ENCODE peak calls at places on chromosomes 6 and 20, in eight cellular contexts. One of them, this sample, is unnamed.

GRCh38 chr6:128511518-128511917 is 8.9 kb downstream of the PTPRK start:
- DNase-seq in fibroblast of lung: peak
- DNase-seq in upper lobe of left lung: no peak
- DNase-seq in endodermal cell: no peak
- DNase-seq in astrocyte: peak
- DNase-seq in uterus: no peak
- DNase-seq in heart right ventricle: no peak
- DNase-seq in body of pancreas: no peak
- DNase-seq in this sample: no peak

GRCh38 chr20:1494436-1494835 is 3.2 kb upstream of the SIRPB2 start:
- DNase-seq in astrocyte: no peak
- DNase-seq in fibroblast of lung: no peak
- DNase-seq in heart right ventricle: no peak
- DNase-seq in uterus: no peak
- DNase-seq in upper lobe of left lung: no peak
- DNase-seq in body of pancreas: no peak
- DNase-seq in endodermal cell: no peak
- DNase-seq in this sample: no peak

GRCh38 chr6:14339172-14339571 is 221.6 kb downstream of the CD83 start:
- DNase-seq in fibroblast of lung: no peak
- DNase-seq in endodermal cell: no peak
- DNase-seq in astrocyte: no peak
- DNase-seq in heart right ventricle: no peak
- DNase-seq in body of pancreas: no peak
- DNase-seq in upper lobe of left lung: no peak
- DNase-seq in uterus: no peak
- DNase-seq in this sample: no peak

GRCh38 chr6:55293116-55293515 is 34.2 kb upstream of the GFRAL start:
- DNase-seq in heart right ventricle: no peak
- DNase-seq in uterus: no peak
- DNase-seq in body of pancreas: no peak
- DNase-seq in fibroblast of lung: no peak
- DNase-seq in endodermal cell: no peak
- DNase-seq in astrocyte: no peak
- DNase-seq in upper lobe of left lung: no peak
- DNase-seq in this sample: no peak

GRCh38 chr6:72819609-72820008 is 197.7 kb downstream of the KCNQ5 start:
- DNase-seq in endodermal cell: no peak
- DNase-seq in upper lobe of left lung: no peak
- DNase-seq in body of pancreas: no peak
- DNase-seq in uterus: no peak
- DNase-seq in astrocyte: no peak
- DNase-seq in heart right ventricle: no peak
- DNase-seq in fibroblast of lung: no peak
- DNase-seq in this sample: no peak

GRCh38 chr20:50333131-50333530 is 142.5 kb downstream of the CEBPB start:
- DNase-seq in body of pancreas: no peak
- DNase-seq in uterus: no peak
- DNase-seq in upper lobe of left lung: no peak
- DNase-seq in fibroblast of lung: no peak
- DNase-seq in heart right ventricle: no peak
- DNase-seq in astrocyte: no peak
- DNase-seq in endodermal cell: no peak
- DNase-seq in this sample: no peak

GRCh38 chr6:55917756-55918415 is 42.5 kb upstream of the BMP5 start:
- DNase-seq in astrocyte: no peak
- DNase-seq in body of pancreas: no peak
- DNase-seq in heart right ventricle: no peak
- DNase-seq in upper lobe of left lung: no peak
- DNase-seq in endodermal cell: no peak
- DNase-seq in uterus: no peak
- DNase-seq in fibroblast of lung: no peak
- DNase-seq in this sample: no peak

GRCh38 chr20:25014816-25015215 is 22.3 kb upstream of the APMAP start:
- DNase-seq in astrocyte: no peak
- DNase-seq in body of pancreas: peak
- DNase-seq in upper lobe of left lung: no peak
- DNase-seq in endodermal cell: peak
- DNase-seq in fibroblast of lung: no peak
- DNase-seq in heart right ventricle: no peak
- DNase-seq in uterus: peak
- DNase-seq in this sample: no peak

GRCh38 chr6:153563001-153563400 is 431.9 kb upstream of the RGS17 start:
- DNase-seq in upper lobe of left lung: no peak
- DNase-seq in endodermal cell: no peak
- DNase-seq in astrocyte: no peak
- DNase-seq in body of pancreas: no peak
- DNase-seq in heart right ventricle: no peak
- DNase-seq in uterus: no peak
- DNase-seq in fibroblast of lung: no peak
- DNase-seq in this sample: no peak

GRCh38 chr6:37155394-37156312 is 14.3 kb upstream of the PIM1 start:
- DNase-seq in body of pancreas: peak
- DNase-seq in upper lobe of left lung: no peak
- DNase-seq in fibroblast of lung: peak
- DNase-seq in endodermal cell: no peak
- DNase-seq in heart right ventricle: no peak
- DNase-seq in uterus: no peak
- DNase-seq in astrocyte: peak
- DNase-seq in this sample: peak

GRCh38 chr20:40776702-40777457 is 87.8 kb upstream of the MAFB start:
- DNase-seq in heart right ventricle: no peak
- DNase-seq in uterus: no peak
- DNase-seq in upper lobe of left lung: no peak
- DNase-seq in endodermal cell: no peak
- DNase-seq in fibroblast of lung: no peak
- DNase-seq in body of pancreas: no peak
- DNase-seq in astrocyte: no peak
- DNase-seq in this sample: no peak

DNA sequence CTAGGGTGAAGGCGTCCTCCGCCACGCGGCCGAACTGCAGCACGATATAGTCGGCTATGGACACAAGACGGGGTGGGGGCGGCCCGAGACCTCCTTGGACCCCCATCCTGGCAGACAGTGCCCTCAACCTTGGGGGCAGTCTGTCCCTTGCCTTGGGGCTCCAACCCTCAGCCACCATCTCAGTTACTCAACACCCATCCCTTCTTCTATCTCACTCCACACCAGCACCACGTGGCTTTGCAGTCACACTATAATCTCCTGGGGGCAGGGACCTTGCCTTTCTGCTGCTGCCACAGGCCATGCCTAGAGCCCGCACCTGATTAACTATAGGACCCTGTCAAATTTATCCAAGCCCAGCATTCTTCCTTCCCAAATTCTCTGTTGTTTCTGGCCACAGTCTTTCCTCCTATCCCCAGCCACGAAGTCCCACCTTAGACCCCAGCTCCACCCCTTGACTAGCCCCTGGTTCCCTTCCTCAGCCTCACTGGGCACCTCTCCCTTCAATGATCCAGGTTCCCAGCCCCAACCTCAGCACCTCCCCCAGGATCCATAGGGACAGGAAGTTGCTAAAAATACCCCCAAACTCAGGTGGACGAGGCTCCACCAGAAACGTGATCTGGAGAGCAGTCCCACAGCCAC is 1.6 kb upstream of the TEAD3 start:
- DNase-seq in astrocyte: no peak
- DNase-seq in upper lobe of left lung: no peak
- DNase-seq in body of pancreas: no peak
- DNase-seq in uterus: no peak
- DNase-seq in heart right ventricle: no peak
- DNase-seq in endodermal cell: peak
- DNase-seq in fibroblast of lung: no peak
- DNase-seq in this sample: no peak
- H3K27ac ChIP-seq in astrocyte: no peak
- H3K27ac ChIP-seq in upper lobe of left lung: peak
- H3K27ac ChIP-seq in body of pancreas: no peak
- H3K27ac ChIP-seq in uterus: peak
- H3K27ac ChIP-seq in heart right ventricle: peak
- H3K27ac ChIP-seq in endodermal cell: no peak
- H3K27ac ChIP-seq in fibroblast of lung: peak
- H3K27ac ChIP-seq in this sample: no peak

DNA sequence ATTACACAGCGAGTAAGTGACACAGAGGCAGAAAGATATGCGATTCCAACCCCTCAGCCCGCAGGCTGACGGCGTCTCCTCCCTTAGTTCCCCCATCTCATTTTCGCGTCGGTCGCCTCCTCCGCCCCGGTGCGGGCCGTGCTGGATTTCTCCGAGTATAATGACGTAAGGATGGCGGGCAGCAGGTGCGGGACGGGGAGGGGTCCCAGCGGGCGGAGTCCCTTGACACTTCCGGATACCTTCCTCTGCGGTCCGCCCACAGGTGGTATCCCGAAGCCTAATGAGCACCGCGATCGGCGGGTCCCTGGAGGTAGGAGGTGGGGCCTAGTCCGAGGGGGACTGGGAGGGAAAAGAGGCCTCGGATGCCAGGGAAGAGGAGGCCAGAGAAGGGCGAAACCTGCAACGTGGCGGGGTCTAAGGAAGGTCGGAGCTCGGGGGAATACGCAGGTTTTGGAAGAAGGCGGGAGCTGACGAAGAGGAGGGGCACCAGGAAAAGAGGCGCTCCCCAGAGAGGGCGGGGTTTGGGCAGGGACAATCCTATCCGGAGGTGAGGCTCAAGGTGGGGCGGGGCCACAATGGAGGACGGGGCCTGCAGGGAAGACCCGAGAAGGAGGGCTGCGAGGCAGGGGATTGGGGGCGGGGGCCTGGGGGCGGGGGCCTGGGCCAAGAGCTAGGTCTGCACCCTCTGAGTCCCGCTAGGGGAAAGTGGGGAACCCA is 3.6 kb downstream of the PRSS16 start:
- DNase-seq in heart right ventricle: peak
- DNase-seq in endodermal cell: peak
- DNase-seq in fibroblast of lung: peak
- DNase-seq in upper lobe of left lung: peak
- DNase-seq in body of pancreas: peak
- DNase-seq in uterus: peak
- DNase-seq in astrocyte: no peak
- DNase-seq in this sample: peak
- TF ChIP-seq CTCF in heart right ventricle: no peak
- TF ChIP-seq CTCF in endodermal cell: no peak
- TF ChIP-seq CTCF in fibroblast of lung: no peak
- TF ChIP-seq CTCF in upper lobe of left lung: no peak
- TF ChIP-seq CTCF in body of pancreas: no peak
- TF ChIP-seq CTCF in uterus: no peak
- TF ChIP-seq CTCF in astrocyte: no peak
- TF ChIP-seq CTCF in this sample: no peak

DNA sequence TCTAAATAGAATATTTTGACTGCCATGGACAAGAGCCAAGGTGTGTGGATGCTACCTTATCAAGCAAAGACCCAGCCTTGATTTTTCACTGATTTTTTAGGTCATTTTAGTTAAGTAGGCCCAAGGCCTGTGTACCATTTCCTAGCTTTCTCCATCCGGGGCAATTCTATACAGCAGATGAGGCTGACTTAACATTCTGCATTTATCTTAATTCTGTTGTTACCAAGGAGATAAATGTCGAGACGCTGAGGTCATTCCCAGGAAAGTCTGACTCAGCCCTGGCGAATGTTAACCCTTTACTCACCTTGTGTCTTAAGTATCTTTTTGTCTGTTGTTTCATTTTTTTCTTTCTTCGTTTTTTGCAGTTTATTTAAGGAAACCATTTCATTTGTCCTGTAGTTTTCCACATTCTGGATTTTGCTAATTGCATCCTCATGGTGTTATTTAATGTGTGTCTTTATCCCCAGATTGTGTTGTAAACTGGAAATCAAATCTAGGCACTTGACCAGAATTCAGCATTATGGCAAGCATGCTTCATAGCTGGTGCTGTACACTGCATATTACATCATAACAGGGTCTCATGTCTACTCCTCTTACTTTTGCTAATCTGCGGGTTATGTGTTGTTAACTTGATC is 277.0 kb downstream of the CDKAL1 start:
- DNase-seq in heart right ventricle: peak
- DNase-seq in endodermal cell: peak
- DNase-seq in body of pancreas: no peak
- DNase-seq in astrocyte: peak
- DNase-seq in uterus: no peak
- DNase-seq in fibroblast of lung: peak
- DNase-seq in upper lobe of left lung: no peak
- DNase-seq in this sample: no peak
- H3K27ac ChIP-seq in heart right ventricle: no peak
- H3K27ac ChIP-seq in endodermal cell: peak
- H3K27ac ChIP-seq in body of pancreas: no peak
- H3K27ac ChIP-seq in astrocyte: peak
- H3K27ac ChIP-seq in uterus: no peak
- H3K27ac ChIP-seq in fibroblast of lung: peak
- H3K27ac ChIP-seq in upper lobe of left lung: no peak
- H3K27ac ChIP-seq in this sample: no peak

GRCh38 chr6:136777651-136778050 is 14.6 kb downstream of the MAP3K5 start:
- DNase-seq in uterus: no peak
- DNase-seq in astrocyte: no peak
- DNase-seq in endodermal cell: no peak
- DNase-seq in upper lobe of left lung: no peak
- DNase-seq in body of pancreas: no peak
- DNase-seq in fibroblast of lung: no peak
- DNase-seq in heart right ventricle: no peak
- DNase-seq in this sample: no peak
- TF ChIP-seq CTCF in uterus: no peak
- TF ChIP-seq CTCF in astrocyte: no peak
- TF ChIP-seq CTCF in endodermal cell: no peak
- TF ChIP-seq CTCF in upper lobe of left lung: no peak
- TF ChIP-seq CTCF in body of pancreas: no peak
- TF ChIP-seq CTCF in fibroblast of lung: no peak
- TF ChIP-seq CTCF in heart right ventricle: no peak
- TF ChIP-seq CTCF in this sample: no peak

DNA sequence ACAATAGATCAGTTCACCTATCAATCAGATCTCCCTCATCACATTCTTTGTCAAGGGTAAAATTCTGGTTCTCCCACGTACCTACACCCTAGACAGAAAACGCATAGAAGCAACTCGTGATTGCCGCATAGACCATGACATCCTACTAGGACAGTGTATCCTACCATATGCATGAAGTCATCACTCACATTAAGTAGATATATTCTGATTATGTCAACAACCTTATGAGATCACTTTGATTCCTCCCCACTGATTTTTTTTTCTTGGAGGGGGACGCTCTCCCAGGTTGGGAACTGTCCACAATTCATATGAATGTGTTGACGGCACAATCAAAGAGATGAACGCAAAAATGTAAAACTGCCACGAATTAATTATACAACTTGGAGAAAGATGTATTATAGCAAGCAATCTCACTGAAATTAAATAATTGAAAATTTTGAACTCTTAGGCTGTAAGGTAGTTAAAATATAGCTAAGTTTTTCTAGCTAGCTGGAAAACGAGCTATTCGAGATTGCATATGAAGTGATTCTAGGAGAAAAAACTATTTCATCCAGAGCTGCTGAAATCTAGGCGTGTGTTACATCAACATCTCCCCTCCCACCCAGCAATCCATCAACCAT is 82.5 kb upstream of the CCDC28A start:
- DNase-seq in uterus: no peak
- DNase-seq in body of pancreas: no peak
- DNase-seq in heart right ventricle: no peak
- DNase-seq in astrocyte: peak
- DNase-seq in fibroblast of lung: no peak
- DNase-seq in upper lobe of left lung: no peak
- DNase-seq in endodermal cell: no peak
- DNase-seq in this sample: no peak
- H3K27ac ChIP-seq in uterus: peak
- H3K27ac ChIP-seq in body of pancreas: no peak
- H3K27ac ChIP-seq in heart right ventricle: no peak
- H3K27ac ChIP-seq in astrocyte: peak
- H3K27ac ChIP-seq in fibroblast of lung: no peak
- H3K27ac ChIP-seq in upper lobe of left lung: no peak
- H3K27ac ChIP-seq in endodermal cell: no peak
- H3K27ac ChIP-seq in this sample: no peak

GRCh38 chr20:22180244-22180643 is 404.1 kb downstream of the FOXA2 start:
- DNase-seq in uterus: no peak
- DNase-seq in upper lobe of left lung: no peak
- DNase-seq in astrocyte: no peak
- DNase-seq in heart right ventricle: no peak
- DNase-seq in fibroblast of lung: no peak
- DNase-seq in endodermal cell: peak
- DNase-seq in body of pancreas: no peak
- DNase-seq in this sample: no peak
- TF ChIP-seq CTCF in uterus: no peak
- TF ChIP-seq CTCF in upper lobe of left lung: no peak
- TF ChIP-seq CTCF in astrocyte: no peak
- TF ChIP-seq CTCF in heart right ventricle: no peak
- TF ChIP-seq CTCF in fibroblast of lung: no peak
- TF ChIP-seq CTCF in endodermal cell: peak
- TF ChIP-seq CTCF in body of pancreas: no peak
- TF ChIP-seq CTCF in this sample: no peak